ENCODE peak calls at places on chromosomes 16 and 17, in nine cellular contexts. One of them, this sample, is unnamed.
A peak's percentile ranks its signal among the peaks of the same experiment; 100 is the strongest.

GRCh38 chr16:50335198-50335958 is 33.4 kb downstream of the BRD7 start:
- ATAC-seq in heart left ventricle: no peak
- ATAC-seq in right lobe of liver: no peak
- ATAC-seq in HCT116: no peak
- ATAC-seq in upper lobe of left lung: no peak
- ATAC-seq in K562: peak; percentile 72
- ATAC-seq in HepG2: no peak
- ATAC-seq in IMR-90: peak; percentile 33
- ATAC-seq in A549: no peak
- ATAC-seq in this sample: peak; percentile 50

GRCh38 chr17:74473294-74473693 is 6.9 kb downstream of the CD300A start:
- ATAC-seq in K562: no peak
- ATAC-seq in IMR-90: no peak
- ATAC-seq in HepG2: no peak
- ATAC-seq in heart left ventricle: no peak
- ATAC-seq in right lobe of liver: peak; percentile 38
- ATAC-seq in HCT116: no peak
- ATAC-seq in A549: no peak
- ATAC-seq in upper lobe of left lung: no peak
- ATAC-seq in this sample: no peak

GRCh38 chr17:79721993-79722671 is 8.6 kb upstream of the ENPP7 start:
- ATAC-seq in K562: peak; percentile 88
- ATAC-seq in IMR-90: peak; percentile 53
- ATAC-seq in right lobe of liver: peak; percentile 56
- ATAC-seq in A549: peak; percentile 84
- ATAC-seq in upper lobe of left lung: peak; percentile 22
- ATAC-seq in HCT116: peak; percentile 93
- ATAC-seq in HepG2: peak; percentile 93
- ATAC-seq in heart left ventricle: no peak
- ATAC-seq in this sample: no peak

GRCh38 chr16:10297341-10298006 is 88.4 kb upstream of the ATF7IP2 start:
- ATAC-seq in K562: no peak
- ATAC-seq in upper lobe of left lung: peak; percentile 48
- ATAC-seq in A549: no peak
- ATAC-seq in heart left ventricle: no peak
- ATAC-seq in HepG2: peak; percentile 93
- ATAC-seq in HCT116: no peak
- ATAC-seq in right lobe of liver: no peak
- ATAC-seq in IMR-90: no peak
- ATAC-seq in this sample: no peak

GRCh38 chr16:80462902-80463301 is 77.9 kb upstream of the DYNLRB2 start:
- ATAC-seq in IMR-90: no peak
- ATAC-seq in heart left ventricle: no peak
- ATAC-seq in upper lobe of left lung: no peak
- ATAC-seq in A549: no peak
- ATAC-seq in HCT116: no peak
- ATAC-seq in HepG2: peak; percentile 44
- ATAC-seq in K562: no peak
- ATAC-seq in right lobe of liver: peak; percentile 17
- ATAC-seq in this sample: no peak

GRCh38 chr17:44543213-44543904 is 13.9 kb upstream of the FZD2 start:
- ATAC-seq in HCT116: peak; percentile 81
- ATAC-seq in HepG2: peak; percentile 67
- ATAC-seq in IMR-90: peak; percentile 78
- ATAC-seq in K562: no peak
- ATAC-seq in A549: peak; percentile 80
- ATAC-seq in upper lobe of left lung: no peak
- ATAC-seq in heart left ventricle: no peak
- ATAC-seq in right lobe of liver: no peak
- ATAC-seq in this sample: no peak

GRCh38 chr16:63596716-63597115 is 1525.1 kb downstream of the CDH11 start:
- ATAC-seq in HCT116: no peak
- ATAC-seq in IMR-90: no peak
- ATAC-seq in heart left ventricle: no peak
- ATAC-seq in upper lobe of left lung: no peak
- ATAC-seq in A549: no peak
- ATAC-seq in HepG2: no peak
- ATAC-seq in K562: no peak
- ATAC-seq in right lobe of liver: no peak
- ATAC-seq in this sample: no peak

GRCh38 chr16:24524855-24525652 is 14.3 kb upstream of the RBBP6 start:
- ATAC-seq in right lobe of liver: no peak
- ATAC-seq in upper lobe of left lung: peak; percentile 39
- ATAC-seq in K562: no peak
- ATAC-seq in IMR-90: peak; percentile 51
- ATAC-seq in A549: no peak
- ATAC-seq in HCT116: no peak
- ATAC-seq in HepG2: no peak
- ATAC-seq in heart left ventricle: no peak
- ATAC-seq in this sample: no peak

GRCh38 chr17:64126918-64127317 is 3.0 kb downstream of the ERN1 start:
- ATAC-seq in upper lobe of left lung: no peak
- ATAC-seq in A549: no peak
- ATAC-seq in IMR-90: no peak
- ATAC-seq in K562: no peak
- ATAC-seq in right lobe of liver: no peak
- ATAC-seq in heart left ventricle: no peak
- ATAC-seq in HCT116: no peak
- ATAC-seq in HepG2: no peak
- ATAC-seq in this sample: no peak

GRCh38 chr17:42617956-42618431 is 8.5 kb downstream of the TUBG1 start:
- ATAC-seq in upper lobe of left lung: no peak
- ATAC-seq in right lobe of liver: no peak
- ATAC-seq in K562: peak; percentile 62
- ATAC-seq in HepG2: peak; percentile 13
- ATAC-seq in IMR-90: no peak
- ATAC-seq in A549: peak; percentile 19
- ATAC-seq in heart left ventricle: peak; percentile 13
- ATAC-seq in HCT116: peak; percentile 21
- ATAC-seq in this sample: no peak

GRCh38 chr17:73151888-73152633 is 12.7 kb upstream of the SSTR2 start:
- ATAC-seq in upper lobe of left lung: no peak
- ATAC-seq in K562: no peak
- ATAC-seq in HCT116: no peak
- ATAC-seq in A549: no peak
- ATAC-seq in heart left ventricle: no peak
- ATAC-seq in IMR-90: no peak
- ATAC-seq in right lobe of liver: peak; percentile 28
- ATAC-seq in HepG2: peak; percentile 43
- ATAC-seq in this sample: no peak

GRCh38 chr17:69802045-69802740 is 272.8 kb upstream of the KCNJ16 start:
- ATAC-seq in HepG2: no peak
- ATAC-seq in heart left ventricle: peak; percentile 71
- ATAC-seq in right lobe of liver: no peak
- ATAC-seq in IMR-90: no peak
- ATAC-seq in HCT116: no peak
- ATAC-seq in K562: peak; percentile 63
- ATAC-seq in upper lobe of left lung: no peak
- ATAC-seq in A549: peak; percentile 49
- ATAC-seq in this sample: no peak

GRCh38 chr17:14437176-14437575 is 136.3 kb downstream of the HS3ST3B1 start:
- ATAC-seq in IMR-90: no peak
- ATAC-seq in HepG2: no peak
- ATAC-seq in A549: no peak
- ATAC-seq in HCT116: no peak
- ATAC-seq in upper lobe of left lung: no peak
- ATAC-seq in heart left ventricle: no peak
- ATAC-seq in right lobe of liver: no peak
- ATAC-seq in K562: no peak
- ATAC-seq in this sample: no peak

GRCh38 chr16:79288046-79288445 is 312.5 kb downstream of the MAF start:
- ATAC-seq in upper lobe of left lung: no peak
- ATAC-seq in heart left ventricle: no peak
- ATAC-seq in A549: no peak
- ATAC-seq in right lobe of liver: no peak
- ATAC-seq in IMR-90: no peak
- ATAC-seq in HCT116: no peak
- ATAC-seq in K562: no peak
- ATAC-seq in HepG2: no peak
- ATAC-seq in this sample: no peak

GRCh38 chr17:4407851-4408250 is 25.9 kb upstream of the SPNS3 start:
- ATAC-seq in HepG2: no peak
- ATAC-seq in HCT116: no peak
- ATAC-seq in upper lobe of left lung: no peak
- ATAC-seq in A549: no peak
- ATAC-seq in heart left ventricle: no peak
- ATAC-seq in K562: no peak
- ATAC-seq in right lobe of liver: no peak
- ATAC-seq in IMR-90: no peak
- ATAC-seq in this sample: no peak

GRCh38 chr17:83071966-83072562 is 7.3 kb upstream of the METRNL start:
- ATAC-seq in HCT116: no peak
- ATAC-seq in heart left ventricle: no peak
- ATAC-seq in upper lobe of left lung: no peak
- ATAC-seq in right lobe of liver: no peak
- ATAC-seq in K562: no peak
- ATAC-seq in A549: no peak
- ATAC-seq in HepG2: no peak
- ATAC-seq in IMR-90: no peak
- ATAC-seq in this sample: no peak

GRCh38 chr16:11514283-11514682 is 72.4 kb downstream of the LITAF start:
- ATAC-seq in heart left ventricle: no peak
- ATAC-seq in IMR-90: no peak
- ATAC-seq in K562: peak; percentile 40
- ATAC-seq in HepG2: peak; percentile 64
- ATAC-seq in HCT116: no peak
- ATAC-seq in right lobe of liver: peak; percentile 21
- ATAC-seq in upper lobe of left lung: no peak
- ATAC-seq in A549: no peak
- ATAC-seq in this sample: no peak

GRCh38 chr16:54923055-54923473 is 7.6 kb upstream of the IRX5 start:
- ATAC-seq in IMR-90: no peak
- ATAC-seq in upper lobe of left lung: no peak
- ATAC-seq in K562: no peak
- ATAC-seq in HCT116: no peak
- ATAC-seq in right lobe of liver: no peak
- ATAC-seq in A549: no peak
- ATAC-seq in heart left ventricle: peak; percentile 67
- ATAC-seq in HepG2: no peak
- ATAC-seq in this sample: no peak

DNA sequence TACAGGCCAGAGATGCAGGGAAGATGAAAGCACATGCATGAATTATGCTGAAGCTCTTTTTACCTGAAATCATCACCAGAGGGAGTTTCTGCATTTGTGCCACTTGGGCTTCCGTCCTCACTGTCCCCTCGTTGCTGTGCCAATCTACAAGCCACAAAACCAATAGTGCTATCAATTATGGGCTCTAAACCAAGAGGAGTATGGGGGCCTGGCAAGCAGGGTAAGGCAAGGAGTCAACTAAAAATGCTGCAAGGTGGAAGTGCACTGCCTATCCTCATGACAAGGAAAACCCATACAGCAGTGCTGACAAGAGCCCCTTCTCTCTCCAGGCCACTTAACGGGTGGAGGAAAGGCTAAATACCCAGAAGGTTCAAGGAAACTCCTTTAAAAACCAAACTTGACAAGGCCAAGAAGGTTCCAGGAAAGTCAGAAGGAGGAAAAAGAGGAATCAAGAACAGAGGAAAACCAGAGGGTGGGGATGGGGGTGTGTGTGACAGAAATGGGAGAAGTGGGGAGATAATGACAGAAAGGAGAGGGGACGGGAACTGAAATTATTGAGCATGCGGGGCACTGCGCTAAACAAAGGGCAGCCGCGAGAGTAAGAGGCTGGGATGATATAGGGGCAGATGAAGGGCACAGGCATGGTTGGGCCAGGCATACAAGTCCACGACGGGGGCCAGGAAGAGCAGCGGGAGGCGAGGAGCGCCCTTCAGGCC is 674 bp downstream of the C17orf75 start:
- ATAC-seq in HepG2: peak; percentile 58
- ATAC-seq in A549: peak; percentile 64
- ATAC-seq in K562: peak; percentile 8
- ATAC-seq in upper lobe of left lung: peak; percentile 7
- ATAC-seq in right lobe of liver: peak; percentile 20
- ATAC-seq in heart left ventricle: peak; percentile 8
- ATAC-seq in HCT116: peak; percentile 33
- ATAC-seq in IMR-90: peak; percentile 2
- ATAC-seq in this sample: no peak
- TF ChIP-seq CTCF in HepG2: peak; percentile 37
- TF ChIP-seq CTCF in A549: peak; percentile 27
- TF ChIP-seq CTCF in K562: peak; percentile 33
- TF ChIP-seq CTCF in upper lobe of left lung: no peak
- TF ChIP-seq CTCF in right lobe of liver: peak; percentile 20
- TF ChIP-seq CTCF in heart left ventricle: no peak
- TF ChIP-seq CTCF in HCT116: peak; percentile 26
- TF ChIP-seq CTCF in IMR-90: no peak
- TF ChIP-seq CTCF in this sample: peak; percentile 19

DNA sequence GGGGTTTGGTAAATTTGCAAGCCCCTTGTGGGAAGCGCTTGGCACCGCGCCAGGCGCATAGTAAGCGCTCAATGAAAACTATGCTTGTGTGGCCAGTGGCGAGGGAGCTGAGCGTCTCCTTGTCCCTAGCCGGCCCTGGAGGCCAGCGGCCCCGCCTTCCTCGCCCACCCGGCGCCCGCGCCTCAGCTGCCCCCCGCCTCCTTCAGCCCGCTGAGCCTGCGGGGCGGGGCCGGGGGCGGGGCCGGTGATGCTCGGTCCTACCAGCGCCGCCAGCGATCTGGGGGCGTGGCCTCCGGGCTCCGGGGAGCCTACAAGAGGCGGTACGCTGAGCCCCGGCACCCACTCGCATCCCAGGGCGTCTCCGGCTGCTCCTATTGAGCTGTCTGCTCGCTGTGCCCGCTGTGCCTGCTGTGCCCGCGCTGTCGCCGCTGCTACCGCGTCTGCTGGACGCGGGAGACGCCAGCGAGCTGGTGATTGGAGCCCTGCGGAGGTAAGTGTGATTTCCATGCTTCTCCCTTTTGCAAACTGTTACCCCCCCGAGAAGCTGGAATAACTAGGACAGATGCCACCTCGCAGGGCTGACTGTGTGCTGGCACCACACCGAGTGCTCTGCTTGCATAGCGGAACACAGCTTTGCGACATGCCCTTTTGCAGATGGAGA is at the start of gene CRISPLD2:
- ATAC-seq in K562: peak; percentile 100
- ATAC-seq in IMR-90: peak; percentile 99
- ATAC-seq in upper lobe of left lung: peak; percentile 93
- ATAC-seq in HCT116: peak; percentile 99
- ATAC-seq in HepG2: peak; percentile 94
- ATAC-seq in heart left ventricle: peak; percentile 92
- ATAC-seq in A549: peak; percentile 93
- ATAC-seq in right lobe of liver: peak; percentile 91
- ATAC-seq in this sample: peak; percentile 90
- TF ChIP-seq POLR2A in K562: no peak
- TF ChIP-seq POLR2A in IMR-90: peak; percentile 99
- TF ChIP-seq POLR2A in upper lobe of left lung: peak; percentile 89
- TF ChIP-seq POLR2A in HCT116: peak; percentile 89
- TF ChIP-seq POLR2A in HepG2: peak; percentile 63
- TF ChIP-seq POLR2A in heart left ventricle: peak; percentile 71
- TF ChIP-seq POLR2A in A549: peak; percentile 95
- TF ChIP-seq POLR2A in right lobe of liver: peak; percentile 90
- TF ChIP-seq POLR2A in this sample: peak; percentile 100

GRCh38 chr16:56936491-56936890 is 4.5 kb downstream of the HERPUD1 start:
- ATAC-seq in heart left ventricle: no peak
- ATAC-seq in HCT116: no peak
- ATAC-seq in K562: no peak
- ATAC-seq in IMR-90: no peak
- ATAC-seq in A549: no peak
- ATAC-seq in upper lobe of left lung: no peak
- ATAC-seq in HepG2: no peak
- ATAC-seq in right lobe of liver: no peak
- ATAC-seq in this sample: no peak
- TF ChIP-seq CTCF in heart left ventricle: no peak
- TF ChIP-seq CTCF in HCT116: no peak
- TF ChIP-seq CTCF in K562: no peak
- TF ChIP-seq CTCF in IMR-90: no peak
- TF ChIP-seq CTCF in A549: no peak
- TF ChIP-seq CTCF in upper lobe of left lung: no peak
- TF ChIP-seq CTCF in HepG2: no peak
- TF ChIP-seq CTCF in right lobe of liver: no peak
- TF ChIP-seq CTCF in this sample: no peak

GRCh38 chr16:72924918-72925630 is 122.9 kb downstream of the ZFHX3 start:
- ATAC-seq in A549: no peak
- ATAC-seq in IMR-90: no peak
- ATAC-seq in heart left ventricle: no peak
- ATAC-seq in HepG2: peak; percentile 94
- ATAC-seq in HCT116: no peak
- ATAC-seq in right lobe of liver: peak; percentile 49
- ATAC-seq in K562: no peak
- ATAC-seq in upper lobe of left lung: no peak
- ATAC-seq in this sample: no peak
- TF ChIP-seq POLR2A in A549: no peak
- TF ChIP-seq POLR2A in IMR-90: no peak
- TF ChIP-seq POLR2A in heart left ventricle: no peak
- TF ChIP-seq POLR2A in HepG2: peak; percentile 80
- TF ChIP-seq POLR2A in HCT116: no peak
- TF ChIP-seq POLR2A in right lobe of liver: no peak
- TF ChIP-seq POLR2A in K562: no peak
- TF ChIP-seq POLR2A in upper lobe of left lung: no peak
- TF ChIP-seq POLR2A in this sample: no peak